ENCODE peak calls at places on chromosomes 5 and 9, in seven cellular contexts. A is AG04449; K is fibroblast of pulmonary artery; O is tibial nerve; T is CD8-positive, alpha-beta T cell; Y is GM23248; U is thoracic aorta. X is an unnamed sample.

GRCh38 chr9:20941177-20941690 is 90.2 kb downstream of the HACD4 start:
- DNase-seq in O (no peak), Y (peak), K (peak), U (no peak), T (peak), A (no peak), X (peak)

GRCh38 chr9:28938981-28939380 is 1365.7 kb upstream of the C9orf72 start:
- DNase-seq in A (no peak), O (no peak), K (no peak), U (no peak), T (no peak), Y (no peak), X (no peak)

GRCh38 chr5:67156976-67157583 is 39.5 kb downstream of the CD180 start:
- DNase-seq in Y (peak), U (no peak), O (no peak), A (no peak), T (peak), K (peak), X (no peak)

GRCh38 chr5:141369994-141370848 is at the start of gene PCDHGB3:
- DNase-seq in U (no peak), A (no peak), T (no peak), K (peak), Y (peak), O (no peak), X (no peak)

GRCh38 chr9:114365194-114365593 is 22.6 kb downstream of the AKNA start:
- DNase-seq in O (no peak), U (no peak), K (no peak), Y (no peak), A (no peak), T (no peak), X (no peak)

GRCh38 chr5:176541338-176542134 is 4.3 kb upstream of the RNF44 start:
- DNase-seq in A (no peak), Y (no peak), O (no peak), T (peak), K (peak), U (no peak), X (no peak)

GRCh38 chr5:81767938-81768337 is 17.0 kb upstream of the SSBP2 start:
- DNase-seq in O (no peak), T (no peak), A (no peak), U (no peak), K (peak), Y (no peak), X (no peak)

GRCh38 chr5:73233461-73234151 is 60.6 kb downstream of the TMEM174 start:
- DNase-seq in O (no peak), T (no peak), Y (no peak), K (no peak), A (no peak), U (no peak), X (no peak)

GRCh38 chr9:98997580-98997979 is 53.9 kb downstream of the COL15A1 start:
- DNase-seq in U (no peak), K (peak), Y (peak), A (no peak), T (no peak), O (no peak), X (no peak)

GRCh38 chr5:172102913-172103629 is 85.0 kb downstream of the STK10 start:
- DNase-seq in O (no peak), Y (peak), K (peak), A (peak), U (peak), T (no peak), X (peak)

GRCh38 chr9:135602789-135603481 is 36.4 kb downstream of the GLT6D1 start:
- DNase-seq in T (peak), U (no peak), A (no peak), Y (peak), K (peak), O (no peak), X (peak)

GRCh38 chr9:130837002-130837511 is 2.0 kb downstream of the ABL1 start:
- DNase-seq in A (no peak), O (no peak), U (no peak), K (peak), T (no peak), Y (peak), X (no peak)

GRCh38 chr9:126497673-126498255 is 116.0 kb upstream of the LMX1B start:
- DNase-seq in T (no peak), U (no peak), O (no peak), A (no peak), K (no peak), Y (no peak), X (no peak)

GRCh38 chr9:95880011-95880690 is 4.7 kb downstream of the ERCC6L2 start:
- DNase-seq in K (peak), Y (peak), O (no peak), U (no peak), T (no peak), A (peak), X (no peak)

GRCh38 chr5:4661326-4661725 is 478.8 kb upstream of the ADAMTS16 start:
- DNase-seq in Y (no peak), O (no peak), U (no peak), A (no peak), T (no peak), K (no peak), X (no peak)

GRCh38 chr5:140881889-140882590 is at the start of gene PCDHA13:
- DNase-seq in U (no peak), A (no peak), O (no peak), K (peak), Y (peak), T (no peak), X (no peak)

GRCh38 chr5:53407373-53407772 is 73.1 kb upstream of the FST start:
- DNase-seq in U (no peak), O (no peak), A (no peak), Y (peak), K (peak), T (no peak), X (no peak)

GRCh38 chr5:110561510-110561909 is 165.0 kb downstream of the TMEM232 start:
- DNase-seq in Y (no peak), T (no peak), U (no peak), K (no peak), O (no peak), A (no peak), X (no peak)

GRCh38 chr5:122473138-122473843 is 161.3 kb downstream of the SNCAIP start:
- DNase-seq in U (no peak), T (no peak), O (no peak), A (no peak), K (no peak), Y (no peak), X (no peak)

GRCh38 chr9:7298123-7298522 is 501.5 kb downstream of the DMAC1 start:
- DNase-seq in K (no peak), O (no peak), T (no peak), A (no peak), U (no peak), Y (no peak), X (no peak)

GRCh38 chr9:34406219-34406618 is 29.5 kb upstream of the MYORG start:
- DNase-seq in K (no peak), T (no peak), O (no peak), U (no peak), A (no peak), Y (peak), X (no peak)

GRCh38 chr5:54619732-54620582 is 102.4 kb downstream of the SNX18 start:
- DNase-seq in Y (peak), U (no peak), A (no peak), T (no peak), K (no peak), O (no peak), X (no peak)

GRCh38 chr9:16139781-16140180 is 586.9 kb downstream of the CCDC171 start:
- DNase-seq in A (no peak), T (no peak), K (peak), Y (peak), O (no peak), U (no peak), X (no peak)

GRCh38 chr9:18675345-18675744 is 201.4 kb downstream of the ADAMTSL1 start:
- DNase-seq in Y (peak), O (no peak), U (no peak), T (no peak), A (no peak), K (peak), X (no peak)

GRCh38 chr9:18673179-18673578 is 199.2 kb downstream of the ADAMTSL1 start:
- DNase-seq in A (no peak), K (no peak), U (no peak), T (no peak), O (no peak), Y (no peak), X (no peak)

GRCh38 chr9:18668944-18669343 is 195.0 kb downstream of the ADAMTSL1 start:
- DNase-seq in Y (no peak), O (no peak), T (no peak), U (no peak), A (no peak), K (no peak), X (no peak)

GRCh38 chr9:18675973-18676372 is 202.0 kb downstream of the ADAMTSL1 start:
- DNase-seq in K (no peak), T (no peak), A (no peak), U (no peak), Y (no peak), O (no peak), X (no peak)

DNA sequence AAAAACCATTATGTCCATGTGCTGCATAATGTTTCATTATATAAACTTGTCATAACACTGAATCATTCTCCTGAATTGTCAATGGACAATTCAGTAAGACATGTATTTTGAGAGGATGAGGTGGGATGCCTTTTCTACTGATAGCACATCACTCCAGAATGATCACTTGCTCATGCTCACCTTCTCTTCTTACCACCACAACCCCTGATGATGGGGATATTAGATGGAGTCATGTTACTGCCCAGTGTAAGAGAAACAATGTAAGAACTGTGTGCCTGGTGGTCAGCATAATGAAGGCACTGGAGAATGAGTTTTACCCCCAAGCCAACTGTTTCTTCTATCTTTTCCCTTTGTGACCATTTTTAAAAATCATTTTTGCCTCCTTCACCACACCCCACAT is 198.8 kb downstream of the ADAMTSL1 start:
- DNase-seq in T (no peak), A (no peak), K (no peak), O (no peak), U (no peak), Y (no peak), X (no peak)
- H3K4me3 ChIP-seq in T (no peak), A (no peak), K (no peak), O (no peak), U (no peak), Y (no peak), X (no peak)

GRCh38 chr9:109113239-109113638 is 6.5 kb downstream of the TMEM245 start:
- DNase-seq in O (no peak), A (no peak), T (no peak), K (no peak), Y (no peak), U (no peak), X (no peak)

GRCh38 chr9:109110326-109111014 is 9.3 kb downstream of the TMEM245 start:
- DNase-seq in K (peak), T (no peak), Y (peak), U (no peak), A (no peak), O (no peak), X (no peak)

GRCh38 chr9:109109962-109110325 is 9.8 kb downstream of the TMEM245 start:
- DNase-seq in A (no peak), T (no peak), U (no peak), O (no peak), K (peak), Y (no peak), X (no peak)

GRCh38 chr9:109107402-109108240 is 12.1 kb downstream of the TMEM245 start:
- DNase-seq in Y (peak), T (no peak), A (no peak), K (peak), O (no peak), U (no peak), X (no peak)

DNA sequence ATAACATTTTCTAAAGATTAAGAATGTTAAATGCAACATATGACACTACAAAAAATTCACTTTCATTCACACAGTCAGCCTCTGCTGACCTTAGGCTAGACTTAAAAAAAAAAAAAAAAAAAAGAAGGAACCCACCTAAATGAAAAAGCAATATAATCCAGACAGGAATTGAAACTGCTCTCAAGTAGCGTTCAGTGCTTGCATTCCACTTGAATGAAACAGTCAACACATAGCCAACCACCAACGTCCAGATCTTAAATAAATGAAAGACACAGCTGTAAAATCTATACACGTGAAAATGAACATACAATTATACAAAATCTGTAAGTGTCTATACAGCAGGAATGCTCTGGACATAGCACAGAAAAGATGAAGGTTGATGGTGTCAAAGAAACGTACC is 11.4 kb downstream of the TMEM245 start:
- DNase-seq in U (no peak), Y (peak), O (no peak), T (no peak), A (no peak), K (peak), X (no peak)
- H3K4me3 ChIP-seq in U (no peak), Y (no peak), O (no peak), T (no peak), A (no peak), K (no peak), X (no peak)

DNA sequence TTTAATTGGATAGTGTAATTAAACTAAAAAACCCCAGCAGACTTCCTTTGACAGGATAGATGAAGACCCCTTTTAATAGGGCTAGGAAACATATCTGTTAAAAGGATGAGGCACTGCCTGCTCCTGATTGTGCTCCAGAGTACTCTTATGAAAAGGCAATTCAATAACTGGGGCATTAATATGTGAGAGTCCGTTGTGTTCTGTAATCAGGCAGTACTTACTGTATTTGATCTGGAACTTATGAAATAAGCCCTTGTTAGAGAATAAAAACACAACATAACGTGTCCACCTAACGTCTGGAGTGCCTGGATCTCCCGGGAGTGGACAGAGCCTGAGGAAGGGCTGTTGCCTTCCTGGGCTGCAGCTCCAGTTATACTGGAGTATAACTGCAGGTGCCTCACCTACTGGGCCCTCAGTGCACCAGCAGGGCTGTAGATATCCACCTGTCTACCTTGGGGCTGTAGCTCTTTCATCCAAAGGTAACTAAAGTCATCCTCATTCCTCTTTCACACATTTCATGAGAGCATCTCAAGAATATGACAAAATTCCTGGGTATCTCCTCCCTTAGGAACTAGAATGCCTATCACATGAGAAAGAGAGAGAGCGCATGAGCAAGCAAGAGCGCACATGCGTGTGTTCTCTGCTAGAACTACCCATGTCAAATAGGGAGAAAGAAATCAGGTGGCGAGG is 200.0 kb downstream of the GAPVD1 start:
- DNase-seq in O (no peak), T (no peak), Y (no peak), K (no peak), A (no peak), U (no peak), X (no peak)
- H3K4me3 ChIP-seq in O (no peak), T (no peak), Y (no peak), K (no peak), A (no peak), U (no peak), X (no peak)

GRCh38 chr5:31204955-31205354 is 11.5 kb downstream of the CDH6 start:
- DNase-seq in T (no peak), U (no peak), O (no peak), K (no peak), Y (no peak), A (no peak), X (no peak)
- H3K4me3 ChIP-seq in T (no peak), U (no peak), O (no peak), K (no peak), Y (no peak), A (no peak), X (no peak)

DNA sequence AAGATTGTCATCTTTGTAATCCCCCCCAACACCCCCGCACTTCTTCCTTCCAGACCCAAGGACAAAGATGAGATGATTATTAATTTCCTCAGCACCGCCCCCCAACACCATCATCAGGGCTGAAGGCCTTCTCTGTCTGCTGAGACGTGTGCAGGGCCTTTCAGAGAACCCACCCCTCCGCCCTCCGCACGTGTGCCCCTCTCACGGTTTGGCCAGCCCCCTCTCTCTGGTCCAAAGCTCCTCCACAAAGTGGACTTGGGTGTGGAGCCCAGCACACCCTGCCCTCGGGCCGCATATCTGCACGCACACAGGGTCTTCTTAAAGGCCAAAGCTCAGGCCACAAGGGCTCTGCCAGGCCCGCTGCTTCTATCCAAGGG is 32.0 kb downstream of the PAX5 start:
- DNase-seq in U (no peak), T (no peak), A (no peak), Y (no peak), O (no peak), K (no peak), X (no peak)
- H3K4me3 ChIP-seq in U (no peak), T (no peak), A (no peak), Y (no peak), O (peak), K (no peak), X (no peak)

GRCh38 chr9:92061184-92061583 is 54.0 kb downstream of the SPTLC1 start:
- DNase-seq in O (no peak), U (no peak), A (no peak), K (no peak), Y (no peak), T (no peak), X (no peak)

GRCh38 chr9:92064711-92065110 is 50.5 kb downstream of the SPTLC1 start:
- DNase-seq in K (peak), O (no peak), U (no peak), A (peak), Y (peak), T (no peak), X (no peak)

GRCh38 chr9:92055624-92056023 is 59.6 kb downstream of the SPTLC1 start:
- DNase-seq in O (no peak), Y (no peak), A (no peak), U (no peak), K (no peak), T (no peak), X (no peak)

GRCh38 chr9:92059669-92060068 is 55.5 kb downstream of the SPTLC1 start:
- DNase-seq in A (no peak), Y (no peak), K (no peak), T (no peak), O (no peak), U (no peak), X (no peak)

GRCh38 chr9:92059045-92059444 is 56.2 kb downstream of the SPTLC1 start:
- DNase-seq in O (no peak), A (no peak), K (no peak), T (no peak), U (no peak), Y (no peak), X (no peak)
- H3K4me3 ChIP-seq in O (no peak), A (no peak), K (no peak), T (no peak), U (no peak), Y (no peak), X (no peak)

GRCh38 chr5:160087244-160087643 is 32.0 kb downstream of the PWWP2A start:
- DNase-seq in K (no peak), Y (no peak), U (no peak), O (no peak), A (no peak), T (no peak), X (no peak)

GRCh38 chr5:160081495-160081894 is 37.8 kb downstream of the PWWP2A start:
- DNase-seq in Y (no peak), A (no peak), U (no peak), O (no peak), T (no peak), K (no peak), X (no peak)

GRCh38 chr5:160082589-160082988 is 36.7 kb downstream of the PWWP2A start:
- DNase-seq in O (no peak), K (no peak), A (no peak), Y (no peak), U (no peak), T (no peak), X (no peak)

GRCh38 chr5:160083012-160083436 is 36.2 kb downstream of the PWWP2A start:
- DNase-seq in T (no peak), K (peak), A (peak), O (no peak), Y (peak), U (no peak), X (peak)

DNA sequence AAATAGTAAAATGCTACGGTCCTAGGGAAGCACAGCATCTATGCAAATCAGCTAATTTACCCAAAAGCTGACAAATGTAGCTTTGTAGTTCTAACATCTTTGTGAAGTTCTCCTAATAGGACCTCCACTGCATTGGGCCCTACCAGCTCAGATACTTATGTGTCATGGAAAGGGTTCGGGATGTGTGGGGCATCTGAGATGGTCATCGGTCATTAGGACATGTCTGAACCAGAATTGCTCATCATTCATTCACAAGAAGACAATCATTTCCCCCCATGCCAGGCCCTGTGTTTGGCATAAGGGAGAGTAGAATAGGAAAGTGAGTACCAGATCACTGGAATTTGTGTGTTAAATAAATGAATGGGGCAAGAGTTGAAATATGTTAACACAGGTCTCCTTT is 35.7 kb downstream of the PWWP2A start:
- DNase-seq in A (no peak), K (no peak), Y (peak), O (no peak), T (no peak), U (no peak), X (no peak)
- H3K4me3 ChIP-seq in A (peak), K (no peak), Y (peak), O (no peak), T (no peak), U (peak), X (no peak)

X was measured in HFF-Myc.